ENCODE peak calls at places on chromosomes 11 and 22, in seven cellular contexts. One of them, this sample, is unnamed.

GRCh38 chr11:2884424-2884815 is 1.2 kb downstream of the CDKN1C start:
- DNase-seq in IMR-90: no peak
- DNase-seq in activated T-cell treated with anti-CD3 and anti-CD28 coated beads, Interleukin-2, amount 50 U/mL, for 4 hours: no peak
- DNase-seq in activated naive CD4-positive, alpha-beta T cell: no peak
- DNase-seq in hypothalamus: no peak
- DNase-seq in A673: no peak
- DNase-seq in ELF-1: no peak
- DNase-seq in this sample: no peak

GRCh38 chr11:4071325-4071724 is 23.3 kb upstream of the RRM1 start:
- DNase-seq in IMR-90: no peak
- DNase-seq in activated T-cell treated with anti-CD3 and anti-CD28 coated beads, Interleukin-2, amount 50 U/mL, for 4 hours: no peak
- DNase-seq in activated naive CD4-positive, alpha-beta T cell: no peak
- DNase-seq in hypothalamus: no peak
- DNase-seq in A673: no peak
- DNase-seq in ELF-1: no peak
- DNase-seq in this sample: no peak

GRCh38 chr11:44334356-44335004 is 24.5 kb upstream of the ALX4 start:
- DNase-seq in IMR-90: no peak
- DNase-seq in activated T-cell treated with anti-CD3 and anti-CD28 coated beads, Interleukin-2, amount 50 U/mL, for 4 hours: no peak
- DNase-seq in activated naive CD4-positive, alpha-beta T cell: no peak
- DNase-seq in hypothalamus: no peak
- DNase-seq in A673: no peak
- DNase-seq in ELF-1: no peak
- DNase-seq in this sample: no peak

GRCh38 chr22:46946383-46946965 is 184.0 kb downstream of the TBC1D22A start:
- DNase-seq in IMR-90: no peak
- DNase-seq in activated T-cell treated with anti-CD3 and anti-CD28 coated beads, Interleukin-2, amount 50 U/mL, for 4 hours: no peak
- DNase-seq in activated naive CD4-positive, alpha-beta T cell: no peak
- DNase-seq in hypothalamus: no peak
- DNase-seq in A673: no peak
- DNase-seq in ELF-1: no peak
- DNase-seq in this sample: peak

GRCh38 chr11:59417023-59417422 is 9.2 kb downstream of the OR5A2 start:
- DNase-seq in IMR-90: no peak
- DNase-seq in activated T-cell treated with anti-CD3 and anti-CD28 coated beads, Interleukin-2, amount 50 U/mL, for 4 hours: no peak
- DNase-seq in activated naive CD4-positive, alpha-beta T cell: no peak
- DNase-seq in hypothalamus: no peak
- DNase-seq in A673: no peak
- DNase-seq in ELF-1: no peak
- DNase-seq in this sample: no peak

GRCh38 chr11:11436715-11437313 is 83.8 kb upstream of the CSNK2A3 start:
- DNase-seq in IMR-90: no peak
- DNase-seq in activated T-cell treated with anti-CD3 and anti-CD28 coated beads, Interleukin-2, amount 50 U/mL, for 4 hours: no peak
- DNase-seq in activated naive CD4-positive, alpha-beta T cell: no peak
- DNase-seq in hypothalamus: no peak
- DNase-seq in A673: no peak
- DNase-seq in ELF-1: no peak
- DNase-seq in this sample: no peak

GRCh38 chr11:121482231-121483129 is 29.7 kb upstream of the SORL1-AS1 start:
- DNase-seq in IMR-90: no peak
- DNase-seq in activated T-cell treated with anti-CD3 and anti-CD28 coated beads, Interleukin-2, amount 50 U/mL, for 4 hours: peak
- DNase-seq in activated naive CD4-positive, alpha-beta T cell: no peak
- DNase-seq in hypothalamus: peak
- DNase-seq in A673: peak
- DNase-seq in ELF-1: peak
- DNase-seq in this sample: no peak

GRCh38 chr11:47461876-47462275 is 12.9 kb upstream of the RAPSN start:
- DNase-seq in IMR-90: no peak
- DNase-seq in activated T-cell treated with anti-CD3 and anti-CD28 coated beads, Interleukin-2, amount 50 U/mL, for 4 hours: no peak
- DNase-seq in activated naive CD4-positive, alpha-beta T cell: no peak
- DNase-seq in hypothalamus: no peak
- DNase-seq in A673: no peak
- DNase-seq in ELF-1: no peak
- DNase-seq in this sample: no peak

GRCh38 chr11:1639102-1639620 is 9.6 kb downstream of the KRTAP5-5 start:
- DNase-seq in IMR-90: no peak
- DNase-seq in activated T-cell treated with anti-CD3 and anti-CD28 coated beads, Interleukin-2, amount 50 U/mL, for 4 hours: no peak
- DNase-seq in activated naive CD4-positive, alpha-beta T cell: no peak
- DNase-seq in hypothalamus: no peak
- DNase-seq in A673: peak
- DNase-seq in ELF-1: no peak
- DNase-seq in this sample: no peak

GRCh38 chr11:101692980-101693379 is 109.2 kb upstream of the TRPC6 start:
- DNase-seq in IMR-90: no peak
- DNase-seq in activated T-cell treated with anti-CD3 and anti-CD28 coated beads, Interleukin-2, amount 50 U/mL, for 4 hours: no peak
- DNase-seq in activated naive CD4-positive, alpha-beta T cell: no peak
- DNase-seq in hypothalamus: no peak
- DNase-seq in A673: no peak
- DNase-seq in ELF-1: no peak
- DNase-seq in this sample: no peak

GRCh38 chr11:32487270-32487669 is 51.9 kb upstream of the WT1 start:
- DNase-seq in IMR-90: no peak
- DNase-seq in activated T-cell treated with anti-CD3 and anti-CD28 coated beads, Interleukin-2, amount 50 U/mL, for 4 hours: no peak
- DNase-seq in activated naive CD4-positive, alpha-beta T cell: no peak
- DNase-seq in hypothalamus: no peak
- DNase-seq in A673: peak
- DNase-seq in ELF-1: peak
- DNase-seq in this sample: no peak

GRCh38 chr11:34174411-34175041 is 69.1 kb downstream of the NAT10 start:
- DNase-seq in IMR-90: peak
- DNase-seq in activated T-cell treated with anti-CD3 and anti-CD28 coated beads, Interleukin-2, amount 50 U/mL, for 4 hours: peak
- DNase-seq in activated naive CD4-positive, alpha-beta T cell: peak
- DNase-seq in hypothalamus: peak
- DNase-seq in A673: peak
- DNase-seq in ELF-1: peak
- DNase-seq in this sample: peak

GRCh38 chr22:37079668-37080171 is 28.2 kb downstream of the KCTD17 start:
- DNase-seq in IMR-90: peak
- DNase-seq in activated T-cell treated with anti-CD3 and anti-CD28 coated beads, Interleukin-2, amount 50 U/mL, for 4 hours: peak
- DNase-seq in activated naive CD4-positive, alpha-beta T cell: no peak
- DNase-seq in hypothalamus: no peak
- DNase-seq in A673: peak
- DNase-seq in ELF-1: peak
- DNase-seq in this sample: no peak

GRCh38 chr22:44023404-44024287 is 456 bp upstream of the PARVB start:
- DNase-seq in IMR-90: peak
- DNase-seq in activated T-cell treated with anti-CD3 and anti-CD28 coated beads, Interleukin-2, amount 50 U/mL, for 4 hours: no peak
- DNase-seq in activated naive CD4-positive, alpha-beta T cell: no peak
- DNase-seq in hypothalamus: no peak
- DNase-seq in A673: peak
- DNase-seq in ELF-1: peak
- DNase-seq in this sample: no peak

GRCh38 chr11:118636569-118637290 is 29.3 kb downstream of the PHLDB1 start:
- DNase-seq in IMR-90: no peak
- DNase-seq in activated T-cell treated with anti-CD3 and anti-CD28 coated beads, Interleukin-2, amount 50 U/mL, for 4 hours: no peak
- DNase-seq in activated naive CD4-positive, alpha-beta T cell: no peak
- DNase-seq in hypothalamus: no peak
- DNase-seq in A673: no peak
- DNase-seq in ELF-1: no peak
- DNase-seq in this sample: no peak

GRCh38 chr22:35454416-35455054 is 54.6 kb downstream of the MCM5 start:
- DNase-seq in IMR-90: no peak
- DNase-seq in activated T-cell treated with anti-CD3 and anti-CD28 coated beads, Interleukin-2, amount 50 U/mL, for 4 hours: no peak
- DNase-seq in activated naive CD4-positive, alpha-beta T cell: no peak
- DNase-seq in hypothalamus: peak
- DNase-seq in A673: peak
- DNase-seq in ELF-1: no peak
- DNase-seq in this sample: no peak

GRCh38 chr11:83970061-83970671 is 684.0 kb upstream of the CCDC90B start:
- DNase-seq in IMR-90: no peak
- DNase-seq in activated T-cell treated with anti-CD3 and anti-CD28 coated beads, Interleukin-2, amount 50 U/mL, for 4 hours: no peak
- DNase-seq in activated naive CD4-positive, alpha-beta T cell: no peak
- DNase-seq in hypothalamus: no peak
- DNase-seq in A673: no peak
- DNase-seq in ELF-1: no peak
- DNase-seq in this sample: no peak

This sample was measured in type B pancreatic cell.